ENCODE peak calls at places on chromosomes 11 and 22, in five cellular contexts. L is mesenchymal stem cell, M is lower lobe of right lung, V is GM23248, O is stomach. A is an unnamed sample.

GRCh38 chr11:113001709-113002108 is 40.5 kb downstream of the NCAM1 start:
- DNase-seq in V (no peak), O (no peak), M (no peak), L (no peak), A (no peak)

GRCh38 chr11:92751594-92751993 is 217.9 kb upstream of the MTNR1B start:
- DNase-seq in M (no peak), V (no peak), O (no peak), L (no peak), A (no peak)

GRCh38 chr11:87028688-87029087 is 9.0 kb upstream of the TMEM135 start:
- DNase-seq in L (no peak), M (no peak), O (no peak), V (no peak), A (no peak)

GRCh38 chr11:86481399-86481798 is 106.7 kb downstream of the CCDC81 start:
- DNase-seq in L (no peak), O (no peak), M (no peak), V (no peak), A (no peak)

GRCh38 chr11:44104472-44105294 is 9.2 kb downstream of the EXT2 start:
- DNase-seq in V (no peak), L (no peak), M (no peak), O (no peak), A (no peak)

GRCh38 chr11:59097113-59097708 is 9.8 kb upstream of the FAM111B start:
- DNase-seq in V (peak), O (peak), L (peak), M (peak), A (peak)

GRCh38 chr22:37546436-37547248 is 13.6 kb upstream of the CDC42EP1 start:
- DNase-seq in O (peak), M (peak), L (peak), V (peak), A (peak)

GRCh38 chr11:10327254-10327653 is 22.4 kb downstream of the ADM start:
- DNase-seq in M (no peak), O (no peak), L (no peak), V (peak), A (no peak)

GRCh38 chr22:39546889-39547586 is 14.5 kb upstream of the RPS19BP1 start:
- DNase-seq in V (peak), O (no peak), M (no peak), L (peak), A (no peak)

GRCh38 chr11:46679252-46680163 is 20.9 kb downstream of the ARHGAP1 start:
- DNase-seq in L (no peak), M (no peak), V (no peak), O (no peak), A (no peak)

GRCh38 chr22:32269316-32269715 is 14.2 kb upstream of the SLC5A4 start:
- DNase-seq in V (no peak), L (no peak), M (no peak), O (no peak), A (no peak)

GRCh38 chr11:8206251-8207079 is 37.6 kb upstream of the RIC3 start:
- DNase-seq in L (no peak), M (no peak), O (peak), V (no peak), A (peak)

GRCh38 chr11:66491315-66491935 is 11.2 kb downstream of the DPP3 start:
- DNase-seq in M (no peak), L (no peak), V (peak), O (no peak), A (peak)

GRCh38 chr22:23376256-23376655 is 195.9 kb downstream of the BCR start:
- DNase-seq in L (peak), M (no peak), O (no peak), V (peak), A (no peak)

GRCh38 chr11:70233511-70233919 is 30.4 kb downstream of the FADD start:
- DNase-seq in V (peak), M (no peak), O (peak), L (peak), A (no peak)

GRCh38 chr22:17095538-17095937 is 10.7 kb downstream of the IL17RA start:
- DNase-seq in O (no peak), V (peak), M (no peak), L (no peak), A (no peak)

GRCh38 chr11:96334219-96334618 is 8.8 kb downstream of the MAML2 start:
- DNase-seq in M (no peak), L (no peak), V (no peak), O (no peak), A (no peak)

GRCh38 chr22:46618667-46619066 is 1.5 kb upstream of the GRAMD4 start:
- DNase-seq in M (peak), L (no peak), V (no peak), O (no peak), A (peak)

GRCh38 chr11:19419021-19419750 is 178.4 kb upstream of the E2F8 start:
- DNase-seq in M (no peak), L (peak), V (peak), O (no peak), A (no peak)

GRCh38 chr11:19316434-19316833 is 75.7 kb upstream of the E2F8 start:
- DNase-seq in M (no peak), L (no peak), V (peak), O (no peak), A (peak)

GRCh38 chr11:117859713-117860112 is 16.7 kb downstream of the FXYD6 start:
- DNase-seq in V (no peak), O (no peak), M (no peak), L (no peak), A (no peak)

GRCh38 chr22:50548046-50548912 is 2.6 kb downstream of the KLHDC7B start:
- DNase-seq in M (peak), O (no peak), L (no peak), V (peak), A (peak)

GRCh38 chr11:27358306-27358705 is 4.7 kb downstream of the CCDC34 start:
- DNase-seq in M (no peak), O (no peak), V (peak), L (peak), A (no peak)

GRCh38 chr11:35163209-35163608 is 24.2 kb downstream of the CD44 start:
- DNase-seq in V (peak), L (peak), M (no peak), O (no peak), A (no peak)

GRCh38 chr22:40237788-40238424 is 60.2 kb downstream of the TNRC6B start:
- DNase-seq in V (peak), O (no peak), M (no peak), L (no peak), A (no peak)

GRCh38 chr11:107697291-107697690 is 14.6 kb downstream of the SLN start:
- DNase-seq in M (no peak), L (no peak), V (no peak), O (no peak), A (no peak)

GRCh38 chr11:44814881-44815592 is 88.3 kb downstream of the TSPAN18 start:
- DNase-seq in O (no peak), L (peak), M (no peak), V (peak), A (no peak)

GRCh38 chr11:77752518-77752917 is 68.0 kb downstream of the RSF1 start:
- DNase-seq in M (no peak), V (peak), L (no peak), O (no peak), A (peak)

GRCh38 chr11:33687733-33688479 is 12.7 kb downstream of the C11orf91 start:
- DNase-seq in L (peak), O (no peak), V (peak), M (no peak), A (no peak)

GRCh38 chr11:6531267-6531752 is 34.2 kb downstream of the DNHD1 start:
- DNase-seq in L (peak), O (no peak), M (no peak), V (peak), A (no peak)

GRCh38 chr11:126645206-126645605 is 289.7 kb downstream of the ST3GAL4 start:
- DNase-seq in V (peak), O (no peak), M (no peak), L (no peak), A (no peak)

GRCh38 chr11:77705195-77705876 is 67.7 kb upstream of the CLNS1A start:
- DNase-seq in V (peak), O (no peak), M (no peak), L (peak), A (no peak)

GRCh38 chr22:44664149-44664548 is 37.9 kb upstream of the PRR5 start:
- DNase-seq in L (peak), M (peak), O (peak), V (no peak), A (peak)

A was measured in left ventricle myocardium superior.